ENCODE peak calls at places on chromosomes 12 and 14, in five cellular contexts. One of them, this sample, is unnamed.

GRCh38 chr14:71942904-71943694 is 10.9 kb downstream of the RGS6 start:
- DNase-seq in neural crest cell: no peak
- DNase-seq in HCT116: no peak
- DNase-seq in A549: no peak
- DNase-seq in AG09309: no peak
- DNase-seq in this sample: no peak

GRCh38 chr12:65532744-65533143 is 254.3 kb downstream of the MSRB3 start:
- DNase-seq in AG09309: peak
- DNase-seq in A549: no peak
- DNase-seq in HCT116: no peak
- DNase-seq in neural crest cell: no peak
- DNase-seq in this sample: peak

GRCh38 chr12:33450480-33450879 is 10.9 kb upstream of the SYT10 start:
- DNase-seq in neural crest cell: no peak
- DNase-seq in A549: no peak
- DNase-seq in AG09309: no peak
- DNase-seq in HCT116: no peak
- DNase-seq in this sample: no peak

GRCh38 chr12:55818886-55819285 is 1.0 kb downstream of the ORMDL2 start:
- DNase-seq in HCT116: no peak
- DNase-seq in neural crest cell: no peak
- DNase-seq in AG09309: no peak
- DNase-seq in A549: no peak
- DNase-seq in this sample: no peak

GRCh38 chr12:52082988-52083637 is 3.6 kb downstream of the SMIM41 start:
- DNase-seq in A549: peak
- DNase-seq in HCT116: no peak
- DNase-seq in neural crest cell: peak
- DNase-seq in AG09309: no peak
- DNase-seq in this sample: peak

GRCh38 chr12:10771132-10771733 is 31.2 kb downstream of the TAS2R7 start:
- DNase-seq in AG09309: peak
- DNase-seq in A549: peak
- DNase-seq in neural crest cell: no peak
- DNase-seq in HCT116: peak
- DNase-seq in this sample: peak

GRCh38 chr14:78902010-78902623 is 731.9 kb downstream of the NRXN3 start:
- DNase-seq in AG09309: peak
- DNase-seq in neural crest cell: peak
- DNase-seq in HCT116: no peak
- DNase-seq in A549: no peak
- DNase-seq in this sample: peak

GRCh38 chr12:8648598-8649205 is 13.9 kb downstream of the MFAP5 start:
- DNase-seq in AG09309: no peak
- DNase-seq in neural crest cell: no peak
- DNase-seq in HCT116: no peak
- DNase-seq in A549: no peak
- DNase-seq in this sample: no peak

GRCh38 chr14:75156111-75156510 is 20.3 kb downstream of the TMED10 start:
- DNase-seq in HCT116: no peak
- DNase-seq in AG09309: no peak
- DNase-seq in A549: no peak
- DNase-seq in neural crest cell: no peak
- DNase-seq in this sample: no peak

GRCh38 chr12:118302053-118302452 is 70.7 kb downstream of the TAOK3 start:
- DNase-seq in HCT116: no peak
- DNase-seq in AG09309: no peak
- DNase-seq in neural crest cell: no peak
- DNase-seq in A549: no peak
- DNase-seq in this sample: peak

GRCh38 chr14:98769326-98769725 is 502.7 kb downstream of the BCL11B start:
- DNase-seq in A549: no peak
- DNase-seq in neural crest cell: no peak
- DNase-seq in HCT116: no peak
- DNase-seq in AG09309: no peak
- DNase-seq in this sample: no peak

GRCh38 chr12:15979096-15980091 is 68.3 kb downstream of the DERA start:
- DNase-seq in A549: peak
- DNase-seq in HCT116: no peak
- DNase-seq in neural crest cell: no peak
- DNase-seq in AG09309: peak
- DNase-seq in this sample: peak

GRCh38 chr12:123949118-123949774 is 23.4 kb downstream of the CCDC92 start:
- DNase-seq in neural crest cell: no peak
- DNase-seq in AG09309: no peak
- DNase-seq in HCT116: no peak
- DNase-seq in A549: no peak
- DNase-seq in this sample: no peak

GRCh38 chr12:130669205-130669557 is 46.9 kb downstream of the RIMBP2 start:
- DNase-seq in AG09309: no peak
- DNase-seq in A549: no peak
- DNase-seq in neural crest cell: no peak
- DNase-seq in HCT116: no peak
- DNase-seq in this sample: no peak

GRCh38 chr12:30286345-30286926 is 409.2 kb downstream of the IPO8 start:
- DNase-seq in AG09309: no peak
- DNase-seq in HCT116: peak
- DNase-seq in neural crest cell: no peak
- DNase-seq in A549: peak
- DNase-seq in this sample: no peak

GRCh38 chr12:953776-954175 is 4.3 kb upstream of the RAD52 start:
- DNase-seq in HCT116: no peak
- DNase-seq in neural crest cell: no peak
- DNase-seq in AG09309: peak
- DNase-seq in A549: no peak
- DNase-seq in this sample: peak

GRCh38 chr12:124096109-124096508 is 123.1 kb downstream of the ZNF664 start:
- DNase-seq in AG09309: no peak
- DNase-seq in neural crest cell: no peak
- DNase-seq in HCT116: no peak
- DNase-seq in A549: no peak
- DNase-seq in this sample: no peak

GRCh38 chr12:99043319-99043914 is 398.3 kb downstream of the APAF1 start:
- DNase-seq in A549: peak
- DNase-seq in AG09309: peak
- DNase-seq in neural crest cell: peak
- DNase-seq in HCT116: peak
- DNase-seq in this sample: peak

GRCh38 chr14:94635143-94635542 is 23.0 kb downstream of the SERPINA3 start:
- DNase-seq in HCT116: no peak
- DNase-seq in AG09309: no peak
- DNase-seq in neural crest cell: no peak
- DNase-seq in A549: no peak
- DNase-seq in this sample: no peak

GRCh38 chr12:98456583-98457573 is 58.5 kb upstream of the TMPO start:
- DNase-seq in HCT116: no peak
- DNase-seq in A549: no peak
- DNase-seq in neural crest cell: peak
- DNase-seq in AG09309: no peak
- DNase-seq in this sample: no peak

GRCh38 chr12:51127050-51127729 is 43.8 kb upstream of the CSRNP2 start:
- DNase-seq in A549: no peak
- DNase-seq in HCT116: no peak
- DNase-seq in neural crest cell: no peak
- DNase-seq in AG09309: no peak
- DNase-seq in this sample: no peak

GRCh38 chr14:68143341-68143807 is 323.8 kb downstream of the RAD51B start:
- DNase-seq in HCT116: no peak
- DNase-seq in A549: no peak
- DNase-seq in neural crest cell: no peak
- DNase-seq in AG09309: no peak
- DNase-seq in this sample: peak

GRCh38 chr14:45492876-45493275 is 239.9 kb upstream of the MIS18BP1 start:
- DNase-seq in A549: no peak
- DNase-seq in AG09309: no peak
- DNase-seq in HCT116: no peak
- DNase-seq in neural crest cell: no peak
- DNase-seq in this sample: no peak

GRCh38 chr14:64971890-64972785 is at the start of gene RAB15:
- DNase-seq in HCT116: no peak
- DNase-seq in A549: peak
- DNase-seq in AG09309: no peak
- DNase-seq in neural crest cell: peak
- DNase-seq in this sample: no peak

GRCh38 chr12:50061946-50062725 is 4.7 kb downstream of the ASIC1 start:
- DNase-seq in neural crest cell: no peak
- DNase-seq in A549: no peak
- DNase-seq in HCT116: no peak
- DNase-seq in AG09309: no peak
- DNase-seq in this sample: no peak

GRCh38 chr12:108302471-108303311 is 36.4 kb downstream of the CMKLR1 start:
- DNase-seq in neural crest cell: no peak
- DNase-seq in HCT116: no peak
- DNase-seq in A549: no peak
- DNase-seq in AG09309: peak
- DNase-seq in this sample: no peak
- TF ChIP-seq CTCF in neural crest cell: no peak
- TF ChIP-seq CTCF in HCT116: no peak
- TF ChIP-seq CTCF in A549: no peak
- TF ChIP-seq CTCF in AG09309: peak
- TF ChIP-seq CTCF in this sample: no peak

DNA sequence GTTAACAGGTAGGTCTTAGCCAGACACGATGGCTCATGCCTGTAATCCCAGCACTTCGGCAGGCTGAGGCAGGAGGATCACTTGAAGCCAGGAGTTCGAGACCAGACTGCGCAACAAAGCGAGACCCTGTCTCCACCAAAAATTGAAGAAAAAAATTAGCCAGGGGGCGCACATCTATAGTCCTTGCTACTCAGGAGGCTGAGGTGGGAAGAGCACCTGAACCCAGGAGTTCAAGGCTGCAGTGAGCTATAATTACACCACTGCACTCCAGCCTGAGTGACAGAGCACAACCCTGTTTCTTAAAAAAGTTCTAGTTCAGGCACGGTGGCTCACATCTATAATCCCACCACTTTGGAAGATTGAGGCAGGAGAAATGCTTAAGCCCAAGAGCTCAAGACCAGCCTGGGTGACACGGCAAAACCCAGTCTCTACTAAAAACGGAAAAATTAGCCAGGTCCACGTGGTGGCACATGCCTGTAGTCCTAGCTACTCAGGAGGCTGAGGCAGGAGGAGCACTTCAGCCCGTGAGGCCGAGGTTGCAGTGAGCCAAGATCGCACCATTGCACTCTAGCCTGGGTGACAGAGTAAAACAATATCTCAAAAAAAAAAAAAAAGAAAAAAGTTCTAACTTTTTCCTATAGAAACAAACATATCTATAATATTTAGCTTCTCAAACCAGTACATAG is 9.1 kb downstream of the BAZ1A start:
- DNase-seq in A549: no peak
- DNase-seq in HCT116: no peak
- DNase-seq in AG09309: no peak
- DNase-seq in neural crest cell: no peak
- DNase-seq in this sample: no peak
- TF ChIP-seq CTCF in A549: no peak
- TF ChIP-seq CTCF in HCT116: no peak
- TF ChIP-seq CTCF in AG09309: no peak
- TF ChIP-seq CTCF in neural crest cell: no peak
- TF ChIP-seq CTCF in this sample: peak

DNA sequence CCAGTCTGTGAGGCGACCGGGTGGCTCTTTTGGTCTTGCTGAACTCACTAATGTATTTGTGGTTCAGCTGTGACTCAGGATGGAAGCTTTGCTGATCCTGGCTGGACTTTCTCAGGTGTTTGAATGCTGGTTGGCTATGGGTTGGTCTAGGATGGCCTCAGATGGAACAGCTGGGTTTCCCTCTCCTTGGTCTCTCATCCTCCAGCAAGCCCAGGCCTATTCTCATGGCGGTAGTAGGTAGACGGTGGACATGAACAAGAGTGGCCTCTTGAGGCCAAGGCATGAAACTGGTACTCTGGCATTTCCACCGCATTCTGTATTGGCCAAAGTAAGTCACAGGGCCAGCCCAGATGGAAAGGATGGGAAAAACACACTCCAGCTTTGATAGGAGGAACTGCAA is 11.8 kb upstream of the POLR3B start:
- DNase-seq in A549: peak
- DNase-seq in HCT116: peak
- DNase-seq in neural crest cell: peak
- DNase-seq in AG09309: no peak
- DNase-seq in this sample: peak
- TF ChIP-seq CTCF in A549: peak
- TF ChIP-seq CTCF in HCT116: peak
- TF ChIP-seq CTCF in neural crest cell: peak
- TF ChIP-seq CTCF in AG09309: peak
- TF ChIP-seq CTCF in this sample: peak

GRCh38 chr14:100687386-100687785 is 39.3 kb upstream of the DLK1 start:
- DNase-seq in HCT116: no peak
- DNase-seq in A549: no peak
- DNase-seq in AG09309: no peak
- DNase-seq in neural crest cell: no peak
- DNase-seq in this sample: no peak
- TF ChIP-seq CTCF in HCT116: no peak
- TF ChIP-seq CTCF in A549: no peak
- TF ChIP-seq CTCF in AG09309: no peak
- TF ChIP-seq CTCF in neural crest cell: no peak
- TF ChIP-seq CTCF in this sample: no peak

DNA sequence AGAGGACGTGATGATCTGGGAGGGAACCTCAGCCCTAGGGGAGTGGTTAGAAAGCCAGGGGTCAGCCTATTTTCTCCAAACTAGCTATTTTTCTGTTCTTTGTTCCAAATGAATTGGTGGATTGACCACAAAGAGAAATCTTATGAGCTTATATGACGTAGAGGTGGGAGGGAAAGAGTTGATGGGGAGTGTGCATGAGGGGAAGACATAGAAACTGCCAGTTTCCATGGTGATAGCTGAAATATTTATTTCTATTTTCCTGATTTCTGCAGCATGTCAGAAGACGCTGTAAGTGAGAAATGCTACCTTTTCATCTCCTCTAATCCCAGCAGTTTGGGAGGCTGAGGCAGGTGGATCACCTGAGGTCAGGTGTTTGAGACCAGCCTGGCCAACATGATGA is 51.4 kb upstream of the CISTR start:
- DNase-seq in AG09309: no peak
- DNase-seq in neural crest cell: no peak
- DNase-seq in A549: no peak
- DNase-seq in HCT116: no peak
- DNase-seq in this sample: no peak
- TF ChIP-seq CTCF in AG09309: no peak
- TF ChIP-seq CTCF in neural crest cell: no peak
- TF ChIP-seq CTCF in A549: no peak
- TF ChIP-seq CTCF in HCT116: no peak
- TF ChIP-seq CTCF in this sample: no peak

GRCh38 chr12:43282106-43282505 is 269.9 kb downstream of the ADAMTS20 start:
- DNase-seq in AG09309: no peak
- DNase-seq in A549: no peak
- DNase-seq in neural crest cell: no peak
- DNase-seq in HCT116: peak
- DNase-seq in this sample: peak
- TF ChIP-seq CTCF in AG09309: peak
- TF ChIP-seq CTCF in A549: peak
- TF ChIP-seq CTCF in neural crest cell: peak
- TF ChIP-seq CTCF in HCT116: peak
- TF ChIP-seq CTCF in this sample: peak

GRCh38 chr14:85129907-85130306 is 400.0 kb upstream of the FLRT2 start:
- DNase-seq in A549: no peak
- DNase-seq in AG09309: no peak
- DNase-seq in neural crest cell: no peak
- DNase-seq in HCT116: no peak
- DNase-seq in this sample: no peak

GRCh38 chr14:85131523-85131922 is 398.4 kb upstream of the FLRT2 start:
- DNase-seq in A549: no peak
- DNase-seq in AG09309: no peak
- DNase-seq in HCT116: no peak
- DNase-seq in neural crest cell: no peak
- DNase-seq in this sample: no peak
- TF ChIP-seq CTCF in A549: no peak
- TF ChIP-seq CTCF in AG09309: no peak
- TF ChIP-seq CTCF in HCT116: no peak
- TF ChIP-seq CTCF in neural crest cell: no peak
- TF ChIP-seq CTCF in this sample: no peak